ENCODE peak calls at places on chromosomes 5 and 9, in nine cellular contexts. L is GM13977; Q is OCI-M1; X is AG04450; F is HEK293T; G is stomach; T is stimulated activated CD4-positive, alpha-beta T cell treated with anti-CD3 and anti-CD28 coated beads, TNF-alpha, amount 100 ng/mL, for 1 hour; I is RPMI7951; K is activated T-cell treated with anti-CD3 and anti-CD28 coated beads, Interleukin-2, amount 50 U/mL, for 72 hours. U is an unnamed sample.

GRCh38 chr9:79053613-79054012 is 518.2 kb upstream of the TLE4 start:
- DNase-seq in L (no peak), Q (peak; percentile 3), X (no peak), F (no peak), G (no peak), T (no peak), I (peak; percentile 51), K (no peak), U (no peak)

GRCh38 chr5:147055850-147056523 is 177.4 kb upstream of the PPP2R2B start:
- DNase-seq in L (no peak), Q (no peak), X (no peak), F (no peak), G (no peak), T (no peak), I (peak; percentile 3), K (no peak), U (no peak)

GRCh38 chr9:129317179-129318011 is 139.3 kb upstream of the IER5L start:
- DNase-seq in L (no peak), Q (peak; percentile 34), X (no peak), F (peak; percentile 53), G (no peak), T (no peak), I (peak; percentile 31), K (no peak), U (peak; percentile 74)

GRCh38 chr9:121853617-121854395 is 202.4 kb downstream of the DAB2IP start:
- DNase-seq in L (no peak), Q (no peak), X (no peak), F (no peak), G (no peak), T (no peak), I (no peak), K (no peak), U (no peak)

GRCh38 chr9:89508951-89509607 is 11.2 kb upstream of the SEMA4D start:
- DNase-seq in L (no peak), Q (peak; percentile 39), X (no peak), F (no peak), G (no peak), T (no peak), I (no peak), K (no peak), U (no peak)

GRCh38 chr9:93670208-93671029 is 94.0 kb downstream of the PHF2 start:
- DNase-seq in L (no peak), Q (no peak), X (no peak), F (no peak), G (peak; percentile 14), T (no peak), I (peak; percentile 67), K (peak; percentile 19), U (peak; percentile 37)

GRCh38 chr9:89810434-89810833 is 205.6 kb downstream of the GADD45G start:
- DNase-seq in L (no peak), Q (no peak), X (no peak), F (no peak), G (no peak), T (no peak), I (no peak), K (no peak), U (no peak)

GRCh38 chr5:30849801-30850370 is 343.6 kb upstream of the CDH6 start:
- DNase-seq in L (no peak), Q (no peak), X (peak; percentile 33), F (no peak), G (no peak), T (no peak), I (peak; percentile 32), K (no peak), U (no peak)

GRCh38 chr5:81631124-81631523 is 119.8 kb downstream of the SSBP2 start:
- DNase-seq in L (peak; percentile 23), Q (no peak), X (no peak), F (no peak), G (no peak), T (no peak), I (peak; percentile 22), K (peak; percentile 39), U (no peak)

GRCh38 chr5:103232393-103232999 is 26.1 kb upstream of the MACIR start:
- DNase-seq in L (peak; percentile 27), Q (peak; percentile 56), X (no peak), F (peak; percentile 36), G (no peak), T (no peak), I (peak; percentile 48), K (peak; percentile 4), U (no peak)

GRCh38 chr9:93037476-93037971 is 21.0 kb upstream of the SUSD3 start:
- DNase-seq in L (no peak), Q (peak; percentile 39), X (no peak), F (no peak), G (no peak), T (no peak), I (no peak), K (no peak), U (no peak)

GRCh38 chr9:15935661-15936315 is 382.9 kb downstream of the CCDC171 start:
- DNase-seq in L (no peak), Q (no peak), X (no peak), F (no peak), G (no peak), T (no peak), I (peak; percentile 1), K (no peak), U (no peak)

GRCh38 chr9:101536938-101537337 is 3.3 kb downstream of the RNF20 start:
- DNase-seq in L (no peak), Q (peak; percentile 33), X (no peak), F (peak; percentile 10), G (no peak), T (no peak), I (peak; percentile 35), K (peak; percentile 14), U (no peak)